ENCODE peak calls at places on chromosomes 7 and 10, in six cellular contexts. One of them, this sample, is unnamed.

GRCh38 chr10:100996678-100997363 is 2.8 kb upstream of the LZTS2 start:
- DNase-seq in tibial artery: no peak
- DNase-seq in GM13976: peak
- DNase-seq in nephron progenitor cell: peak
- DNase-seq in AG09309: no peak
- DNase-seq in cardiac muscle cell: peak
- DNase-seq in this sample: peak

GRCh38 chr7:136528329-136528728 is 340.1 kb upstream of the CHRM2 start:
- DNase-seq in tibial artery: no peak
- DNase-seq in GM13976: no peak
- DNase-seq in nephron progenitor cell: no peak
- DNase-seq in AG09309: peak
- DNase-seq in cardiac muscle cell: no peak
- DNase-seq in this sample: no peak

GRCh38 chr10:12540341-12540781 is 191.0 kb downstream of the CAMK1D start:
- DNase-seq in tibial artery: no peak
- DNase-seq in GM13976: no peak
- DNase-seq in nephron progenitor cell: no peak
- DNase-seq in AG09309: peak
- DNase-seq in cardiac muscle cell: no peak
- DNase-seq in this sample: no peak

GRCh38 chr10:84265378-84265777 is 20.5 kb downstream of the RGR start:
- DNase-seq in tibial artery: no peak
- DNase-seq in GM13976: no peak
- DNase-seq in nephron progenitor cell: no peak
- DNase-seq in AG09309: no peak
- DNase-seq in cardiac muscle cell: no peak
- DNase-seq in this sample: no peak

GRCh38 chr10:90179696-90180407 is 478.5 kb downstream of the KIF20B start:
- DNase-seq in tibial artery: no peak
- DNase-seq in GM13976: no peak
- DNase-seq in nephron progenitor cell: no peak
- DNase-seq in AG09309: peak
- DNase-seq in cardiac muscle cell: no peak
- DNase-seq in this sample: no peak

GRCh38 chr10:14436233-14436632 is 105.5 kb upstream of the FRMD4A start:
- DNase-seq in tibial artery: no peak
- DNase-seq in GM13976: no peak
- DNase-seq in nephron progenitor cell: no peak
- DNase-seq in AG09309: no peak
- DNase-seq in cardiac muscle cell: no peak
- DNase-seq in this sample: no peak

GRCh38 chr10:60290558-60290957 is 99.1 kb downstream of the ANK3 start:
- DNase-seq in tibial artery: no peak
- DNase-seq in GM13976: no peak
- DNase-seq in nephron progenitor cell: no peak
- DNase-seq in AG09309: no peak
- DNase-seq in cardiac muscle cell: peak
- DNase-seq in this sample: no peak

GRCh38 chr7:87336136-87336535 is 9.3 kb upstream of the CROT start:
- DNase-seq in tibial artery: no peak
- DNase-seq in GM13976: no peak
- DNase-seq in nephron progenitor cell: no peak
- DNase-seq in AG09309: no peak
- DNase-seq in cardiac muscle cell: no peak
- DNase-seq in this sample: no peak

GRCh38 chr10:103497161-103497915 is 3.8 kb downstream of the NEURL1 start:
- DNase-seq in tibial artery: no peak
- DNase-seq in GM13976: no peak
- DNase-seq in nephron progenitor cell: no peak
- DNase-seq in AG09309: no peak
- DNase-seq in cardiac muscle cell: no peak
- DNase-seq in this sample: no peak

GRCh38 chr7:79290841-79291497 is 162.5 kb downstream of the MAGI2 start:
- DNase-seq in tibial artery: no peak
- DNase-seq in GM13976: no peak
- DNase-seq in nephron progenitor cell: no peak
- DNase-seq in AG09309: no peak
- DNase-seq in cardiac muscle cell: no peak
- DNase-seq in this sample: no peak

GRCh38 chr7:144796919-144797318 is 38.9 kb downstream of the TPK1 start:
- DNase-seq in tibial artery: no peak
- DNase-seq in GM13976: no peak
- DNase-seq in nephron progenitor cell: no peak
- DNase-seq in AG09309: no peak
- DNase-seq in cardiac muscle cell: no peak
- DNase-seq in this sample: no peak

DNA sequence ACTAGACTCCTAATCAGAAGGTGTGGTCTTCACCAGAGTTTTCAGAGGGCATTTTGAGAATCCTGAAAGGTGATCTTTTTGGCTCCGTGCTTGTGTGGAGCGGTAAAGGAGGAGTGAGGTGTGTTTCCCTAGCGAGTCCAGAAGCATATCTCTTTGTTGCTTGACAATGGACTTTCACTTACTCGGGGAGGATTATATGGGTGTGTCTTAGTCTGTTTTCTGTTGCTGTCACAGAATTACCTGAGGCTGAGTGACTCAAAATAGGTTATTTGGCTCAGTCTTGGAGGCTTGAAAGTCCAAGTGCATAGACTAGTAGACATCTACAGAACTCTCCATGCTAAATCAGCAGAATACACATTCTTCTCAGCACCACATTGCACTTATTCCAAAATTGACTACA is 57.9 kb downstream of the AKR1C4 start:
- DNase-seq in tibial artery: no peak
- DNase-seq in GM13976: no peak
- DNase-seq in nephron progenitor cell: no peak
- DNase-seq in AG09309: no peak
- DNase-seq in cardiac muscle cell: no peak
- DNase-seq in this sample: no peak
- TF ChIP-seq CTCF in tibial artery: no peak
- TF ChIP-seq CTCF in GM13976: no peak
- TF ChIP-seq CTCF in nephron progenitor cell: no peak
- TF ChIP-seq CTCF in AG09309: no peak
- TF ChIP-seq CTCF in cardiac muscle cell: no peak
- TF ChIP-seq CTCF in this sample: no peak

GRCh38 chr10:6878067-6878412 is 298.0 kb upstream of the PRKCQ start:
- DNase-seq in tibial artery: no peak
- DNase-seq in GM13976: no peak
- DNase-seq in nephron progenitor cell: no peak
- DNase-seq in AG09309: no peak
- DNase-seq in cardiac muscle cell: no peak
- DNase-seq in this sample: no peak
- TF ChIP-seq CTCF in tibial artery: no peak
- TF ChIP-seq CTCF in GM13976: no peak
- TF ChIP-seq CTCF in nephron progenitor cell: no peak
- TF ChIP-seq CTCF in AG09309: no peak
- TF ChIP-seq CTCF in cardiac muscle cell: no peak
- TF ChIP-seq CTCF in this sample: no peak

DNA sequence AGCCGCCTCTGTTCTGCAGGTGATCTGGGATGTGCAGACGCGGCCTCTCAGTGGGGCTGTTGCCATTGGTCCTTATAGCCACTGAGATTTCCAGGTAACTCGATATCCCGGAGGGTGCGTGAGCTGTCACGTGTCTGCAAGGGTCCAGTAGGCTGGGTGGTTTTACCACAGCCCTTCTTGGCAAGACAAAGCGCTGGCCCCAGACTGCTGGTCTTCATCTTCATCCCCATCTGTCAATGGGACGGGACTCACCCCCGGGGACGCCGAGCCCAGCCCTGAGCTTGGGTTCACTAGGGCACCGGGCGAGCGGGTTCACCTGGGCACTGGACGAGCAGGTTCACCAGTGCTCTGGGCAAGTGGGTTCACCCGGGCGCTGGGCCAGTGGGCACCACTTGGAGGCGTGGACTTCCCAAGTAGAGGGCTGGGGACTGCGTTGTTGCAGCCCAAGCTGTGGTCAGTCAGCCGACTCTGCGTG is 51.3 kb upstream of the DPYSL4 start:
- DNase-seq in tibial artery: peak
- DNase-seq in GM13976: no peak
- DNase-seq in nephron progenitor cell: no peak
- DNase-seq in AG09309: no peak
- DNase-seq in cardiac muscle cell: no peak
- DNase-seq in this sample: no peak
- TF ChIP-seq CTCF in tibial artery: no peak
- TF ChIP-seq CTCF in GM13976: no peak
- TF ChIP-seq CTCF in nephron progenitor cell: no peak
- TF ChIP-seq CTCF in AG09309: no peak
- TF ChIP-seq CTCF in cardiac muscle cell: no peak
- TF ChIP-seq CTCF in this sample: no peak

GRCh38 chr7:75033064-75033463 is 40.5 kb downstream of the RCC1L start:
- DNase-seq in tibial artery: no peak
- DNase-seq in GM13976: no peak
- DNase-seq in nephron progenitor cell: no peak
- DNase-seq in AG09309: no peak
- DNase-seq in cardiac muscle cell: peak
- DNase-seq in this sample: no peak
- TF ChIP-seq CTCF in tibial artery: no peak
- TF ChIP-seq CTCF in GM13976: no peak
- TF ChIP-seq CTCF in nephron progenitor cell: no peak
- TF ChIP-seq CTCF in AG09309: peak
- TF ChIP-seq CTCF in cardiac muscle cell: peak
- TF ChIP-seq CTCF in this sample: no peak

DNA sequence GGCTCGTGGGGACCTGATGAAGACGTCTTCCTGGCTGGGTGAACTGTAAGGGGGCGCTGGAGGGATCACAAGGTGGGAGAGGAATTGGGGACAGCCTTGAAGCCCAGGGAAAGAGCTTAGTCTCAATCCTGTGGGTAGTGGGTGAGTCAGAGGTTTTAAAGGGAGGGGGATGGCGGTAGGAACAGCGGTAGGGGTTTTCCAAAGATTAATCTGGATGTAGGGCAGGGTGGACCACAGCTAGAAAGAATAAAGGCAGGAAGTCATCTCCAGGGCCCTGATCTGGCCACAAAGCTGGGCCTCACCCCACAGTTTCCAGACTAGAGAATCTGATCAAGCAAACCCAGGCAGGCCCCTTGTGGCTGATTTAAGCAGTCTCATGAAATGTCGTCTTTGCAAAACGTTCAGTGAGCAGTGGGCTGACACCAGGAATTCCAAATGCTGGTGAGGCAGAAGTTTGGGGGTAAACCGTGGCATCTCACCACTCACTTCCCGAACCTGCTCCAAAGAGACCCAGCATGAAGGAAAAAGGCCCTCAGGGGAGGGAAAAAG is 65.3 kb downstream of the CALML3 start:
- DNase-seq in tibial artery: peak
- DNase-seq in GM13976: no peak
- DNase-seq in nephron progenitor cell: no peak
- DNase-seq in AG09309: no peak
- DNase-seq in cardiac muscle cell: no peak
- DNase-seq in this sample: no peak
- TF ChIP-seq CTCF in tibial artery: peak
- TF ChIP-seq CTCF in GM13976: no peak
- TF ChIP-seq CTCF in nephron progenitor cell: no peak
- TF ChIP-seq CTCF in AG09309: peak
- TF ChIP-seq CTCF in cardiac muscle cell: peak
- TF ChIP-seq CTCF in this sample: no peak

DNA sequence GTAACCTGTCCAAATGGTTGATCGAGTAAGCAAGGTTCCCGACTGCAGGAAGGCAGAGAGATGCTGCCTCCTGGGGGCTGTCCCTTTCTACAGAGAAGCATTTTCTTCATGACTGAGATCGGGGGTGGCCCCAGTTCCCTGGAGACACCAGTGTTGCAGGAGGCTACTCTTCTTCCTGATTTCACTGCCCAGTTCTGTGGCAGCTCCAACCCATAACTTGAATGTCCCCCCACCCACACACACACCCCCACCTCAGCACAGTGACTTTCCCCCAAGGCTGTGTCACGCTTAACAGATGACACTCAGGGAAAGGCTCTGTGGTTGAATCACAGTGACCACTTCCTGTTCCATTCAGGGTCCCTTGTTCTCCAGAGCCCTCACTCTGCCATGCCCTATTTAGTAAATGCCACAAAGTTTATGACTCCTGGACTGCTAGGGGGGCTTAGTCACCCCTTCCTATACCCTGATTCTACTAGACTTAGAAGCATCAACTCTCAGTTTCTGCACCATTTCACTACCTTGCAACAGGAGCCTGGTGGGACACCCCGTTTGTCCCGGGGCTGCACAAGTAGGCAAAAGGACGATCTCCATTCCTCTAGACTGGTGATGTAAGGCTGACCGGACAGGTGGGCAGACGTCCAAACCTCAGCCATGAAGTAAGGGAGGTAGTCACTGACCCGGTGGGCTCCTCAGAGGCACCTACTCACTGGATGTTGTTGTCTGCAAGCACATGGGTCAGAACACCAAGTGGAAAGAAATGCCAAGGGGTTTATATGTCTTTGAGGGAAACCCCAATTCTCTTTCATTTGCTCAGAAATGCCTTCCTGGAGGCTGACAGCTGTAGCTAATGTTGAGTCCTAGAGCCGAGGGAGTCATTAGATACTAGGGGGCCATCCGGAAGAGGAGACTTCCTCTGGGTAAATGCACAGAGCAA is 31.3 kb upstream of the SMC3 start:
- DNase-seq in tibial artery: no peak
- DNase-seq in GM13976: peak
- DNase-seq in nephron progenitor cell: no peak
- DNase-seq in AG09309: no peak
- DNase-seq in cardiac muscle cell: no peak
- DNase-seq in this sample: peak
- TF ChIP-seq CTCF in tibial artery: peak
- TF ChIP-seq CTCF in GM13976: no peak
- TF ChIP-seq CTCF in nephron progenitor cell: no peak
- TF ChIP-seq CTCF in AG09309: peak
- TF ChIP-seq CTCF in cardiac muscle cell: peak
- TF ChIP-seq CTCF in this sample: no peak

DNA sequence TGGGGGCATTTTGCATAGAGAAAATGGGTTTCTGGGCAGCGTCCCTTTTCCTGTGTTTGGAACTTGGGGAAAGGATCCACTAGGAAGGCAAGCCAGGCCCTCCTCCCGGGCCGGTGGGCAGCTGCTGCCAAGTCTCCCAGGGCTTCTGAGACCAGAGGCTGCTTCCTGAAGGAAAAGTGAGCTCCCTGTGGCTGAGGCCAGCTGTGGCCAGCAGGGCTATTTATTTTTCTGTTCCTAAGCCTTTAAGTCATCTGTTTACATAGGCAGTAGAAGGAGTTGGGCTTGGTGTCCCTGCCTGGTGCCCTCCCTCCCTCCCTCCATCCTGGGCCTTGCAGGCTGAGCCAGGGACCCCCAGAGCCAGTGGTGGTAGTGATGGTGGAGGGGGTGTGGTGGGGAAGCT is 70.5 kb upstream of the COL13A1 start:
- DNase-seq in tibial artery: peak
- DNase-seq in GM13976: no peak
- DNase-seq in nephron progenitor cell: no peak
- DNase-seq in AG09309: no peak
- DNase-seq in cardiac muscle cell: no peak
- DNase-seq in this sample: no peak
- TF ChIP-seq CTCF in tibial artery: peak
- TF ChIP-seq CTCF in GM13976: no peak
- TF ChIP-seq CTCF in nephron progenitor cell: no peak
- TF ChIP-seq CTCF in AG09309: peak
- TF ChIP-seq CTCF in cardiac muscle cell: no peak
- TF ChIP-seq CTCF in this sample: no peak

GRCh38 chr10:8052970-8053445 is 1.5 kb upstream of the GATA3 start:
- DNase-seq in tibial artery: no peak
- DNase-seq in GM13976: no peak
- DNase-seq in nephron progenitor cell: no peak
- DNase-seq in AG09309: no peak
- DNase-seq in cardiac muscle cell: no peak
- DNase-seq in this sample: peak
- TF ChIP-seq CTCF in tibial artery: peak
- TF ChIP-seq CTCF in GM13976: no peak
- TF ChIP-seq CTCF in nephron progenitor cell: no peak
- TF ChIP-seq CTCF in AG09309: no peak
- TF ChIP-seq CTCF in cardiac muscle cell: no peak
- TF ChIP-seq CTCF in this sample: no peak

This sample was measured in GM20000.